ENCODE peak calls at places on chromosomes 11 and 22, in six cellular contexts. N is effector CD4-positive, alpha-beta T cell; D is substantia nigra; G is astrocyte of the spinal cord; T is pons; W is kidney tubule cell. E is an unnamed sample.

GRCh38 chr22:42277988-42278776 is 7.7 kb upstream of the TCF20 start:
- DNase-seq in N (no peak), D (peak; percentile 67), G (no peak), T (peak; percentile 53), W (no peak), E (no peak)

GRCh38 chr22:37896939-37897338 is 9.2 kb upstream of the MICALL1 start:
- DNase-seq in N (no peak), D (no peak), G (no peak), T (peak; percentile 44), W (no peak), E (no peak)

GRCh38 chr22:50356186-50356585 is 13.1 kb downstream of the PPP6R2 start:
- DNase-seq in N (no peak), D (no peak), G (no peak), T (no peak), W (no peak), E (no peak)

GRCh38 chr11:73192272-73192671 is 25.8 kb upstream of the P2RY2 start:
- DNase-seq in N (no peak), D (no peak), G (no peak), T (no peak), W (peak; percentile 92), E (no peak)

GRCh38 chr22:45321827-45322226 is 12.1 kb downstream of the FAM118A start:
- DNase-seq in N (no peak), D (no peak), G (no peak), T (no peak), W (no peak), E (no peak)

GRCh38 chr22:37267128-37267587 is 15.2 kb upstream of the CYTH4 start:
- DNase-seq in N (peak; percentile 58), D (peak; percentile 40), G (no peak), T (no peak), W (peak; percentile 32), E (peak; percentile 87)

GRCh38 chr11:65606876-65607613 is 7.0 kb downstream of the MAP3K11 start:
- DNase-seq in N (no peak), D (peak; percentile 96), G (peak; percentile 97), T (peak; percentile 95), W (peak; percentile 86), E (peak; percentile 54)

GRCh38 chr22:37526376-37526775 is 7.2 kb upstream of the CARD10 start:
- DNase-seq in N (no peak), D (no peak), G (peak; percentile 56), T (no peak), W (no peak), E (no peak)

GRCh38 chr11:20258496-20258895 is 98.2 kb upstream of the DBX1 start:
- DNase-seq in N (no peak), D (no peak), G (no peak), T (no peak), W (no peak), E (no peak)

GRCh38 chr11:20110908-20111669 is 49.2 kb downstream of the DBX1 start:
- DNase-seq in N (no peak), D (no peak), G (peak; percentile 95), T (no peak), W (peak; percentile 72), E (peak; percentile 60)

GRCh38 chr11:113529606-113530005 is 54.4 kb upstream of the DRD2 start:
- DNase-seq in N (no peak), D (no peak), G (no peak), T (no peak), W (no peak), E (no peak)

GRCh38 chr11:86781546-86781945 is 18.8 kb upstream of the PRSS23 start:
- DNase-seq in N (no peak), D (no peak), G (no peak), T (no peak), W (no peak), E (no peak)

GRCh38 chr11:112516771-112517170 is 256.1 kb upstream of the PLET1 start:
- DNase-seq in N (no peak), D (no peak), G (no peak), T (no peak), W (no peak), E (no peak)

GRCh38 chr11:125451400-125452124 is 44.5 kb downstream of the FEZ1 start:
- DNase-seq in N (no peak), D (peak; percentile 86), G (no peak), T (peak; percentile 97), W (peak; percentile 59), E (peak; percentile 32)

GRCh38 chr11:79156031-79156430 is 284.8 kb downstream of the TENM4 start:
- DNase-seq in N (no peak), D (no peak), G (no peak), T (no peak), W (no peak), E (no peak)

GRCh38 chr11:10674440-10674855 is 19.1 kb downstream of the IRAG1 start:
- DNase-seq in N (no peak), D (no peak), G (no peak), T (no peak), W (no peak), E (no peak)

GRCh38 chr11:95262994-95263764 is 32.2 kb upstream of the SESN3 start:
- DNase-seq in N (no peak), D (no peak), G (no peak), T (no peak), W (no peak), E (no peak)

GRCh38 chr11:26319906-26320305 is 12.0 kb upstream of the ANO3 start:
- DNase-seq in N (no peak), D (no peak), G (peak; percentile 53), T (no peak), W (no peak), E (no peak)

GRCh38 chr22:44357296-44357961 is 44.7 kb upstream of the SHISAL1 start:
- DNase-seq in N (no peak), D (no peak), G (no peak), T (no peak), W (no peak), E (no peak)

GRCh38 chr22:20533095-20533878 is 25.9 kb downstream of the MED15 start:
- DNase-seq in N (no peak), D (no peak), G (no peak), T (no peak), W (no peak), E (no peak)

E was measured in activated T-cell treated with anti-CD3 and anti-CD28 coated beads, Interleukin-2, amount 50 U/mL, for 48 hours.